ENCODE peak calls at places on chromosome 20, in ten cellular contexts. P, Y, M, U, J, L, X, S, V and C are unnamed samples.

GRCh38 chr20:12327205-12327604 is 409.5 kb downstream of the BTBD3 start:
- DNase-seq in P (no peak), Y (no peak), M (peak; percentile 25), U (peak; percentile 18), J (no peak), L (no peak), X (no peak), S (no peak), V (no peak), C (no peak)

GRCh38 chr20:3235661-3236324 is 3.2 kb downstream of the SLC4A11 start:
- DNase-seq in P (peak; percentile 47), Y (no peak), M (no peak), U (no peak), J (no peak), L (no peak), X (no peak), S (no peak), V (no peak), C (no peak)

GRCh38 chr20:35709269-35709668 is 10.1 kb downstream of the ROMO1 start:
- DNase-seq in P (no peak), Y (no peak), M (no peak), U (no peak), J (no peak), L (no peak), X (no peak), S (no peak), V (no peak), C (no peak)

GRCh38 chr20:6504826-6505225 is 262.7 kb upstream of the BMP2 start:
- DNase-seq in P (peak; percentile 11), Y (no peak), M (no peak), U (no peak), J (no peak), L (no peak), X (no peak), S (no peak), V (no peak), C (no peak)

GRCh38 chr20:31868853-31869672 is 1.3 kb downstream of the DUSP15 start:
- DNase-seq in P (no peak), Y (no peak), M (no peak), U (no peak), J (no peak), L (no peak), X (no peak), S (no peak), V (no peak), C (no peak)

GRCh38 chr20:19205999-19206398 is 6.4 kb upstream of the SLC24A3 start:
- DNase-seq in P (peak; percentile 10), Y (peak; percentile 75), M (peak; percentile 55), U (peak; percentile 84), J (no peak), L (peak; percentile 96), X (peak; percentile 61), S (peak; percentile 46), V (peak; percentile 78), C (peak; percentile 86)

GRCh38 chr20:62027116-62027515 is 38.6 kb downstream of the TAF4 start:
- DNase-seq in P (peak; percentile 28), Y (no peak), M (no peak), U (no peak), J (no peak), L (peak; percentile 46), X (peak; percentile 8), S (no peak), V (no peak), C (no peak)

GRCh38 chr20:39835040-39835842 is 853.8 kb downstream of the MAFB start:
- DNase-seq in P (no peak), Y (peak; percentile 19), M (peak; percentile 12), U (no peak), J (no peak), L (no peak), X (no peak), S (no peak), V (no peak), C (no peak)

GRCh38 chr20:38608188-38608587 is 6.6 kb downstream of the ARHGAP40 start:
- DNase-seq in P (no peak), Y (no peak), M (no peak), U (no peak), J (no peak), L (no peak), X (no peak), S (no peak), V (no peak), C (no peak)

GRCh38 chr20:32583581-32584045 is 1.5 kb downstream of the NOL4L start:
- DNase-seq in P (no peak), Y (no peak), M (peak; percentile 22), U (peak; percentile 81), J (no peak), L (no peak), X (peak; percentile 51), S (peak; percentile 32), V (peak; percentile 66), C (no peak)

GRCh38 chr20:61684583-61685235 is 381.0 kb downstream of the TAF4 start:
- DNase-seq in P (no peak), Y (no peak), M (no peak), U (no peak), J (no peak), L (peak; percentile 51), X (no peak), S (no peak), V (no peak), C (no peak)

GRCh38 chr20:33408313-33408712 is 7.0 kb upstream of the CDK5RAP1 start:
- DNase-seq in P (no peak), Y (no peak), M (no peak), U (no peak), J (no peak), L (no peak), X (no peak), S (no peak), V (no peak), C (no peak)

GRCh38 chr20:36181934-36182603 is 27.5 kb downstream of the EPB41L1 start:
- DNase-seq in P (peak; percentile 87), Y (no peak), M (peak; percentile 68), U (no peak), J (no peak), L (no peak), X (no peak), S (no peak), V (no peak), C (no peak)

GRCh38 chr20:54065601-54066038 is 4.8 kb downstream of the BCAS1 start:
- DNase-seq in P (no peak), Y (no peak), M (no peak), U (no peak), J (no peak), L (no peak), X (no peak), S (no peak), V (no peak), C (no peak)

GRCh38 chr20:54068966-54069365 is 1.4 kb downstream of the BCAS1 start:
- DNase-seq in P (no peak), Y (no peak), M (no peak), U (no peak), J (no peak), L (no peak), X (no peak), S (no peak), V (no peak), C (no peak)

GRCh38 chr20:54069501-54069971 is 858 bp downstream of the BCAS1 start:
- DNase-seq in P (no peak), Y (no peak), M (no peak), U (no peak), J (no peak), L (no peak), X (no peak), S (no peak), V (peak; percentile 16), C (no peak)

GRCh38 chr20:54068495-54068894 is 1.9 kb downstream of the BCAS1 start:
- DNase-seq in P (no peak), Y (no peak), M (no peak), U (no peak), J (no peak), L (no peak), X (no peak), S (no peak), V (no peak), C (no peak)

DNA sequence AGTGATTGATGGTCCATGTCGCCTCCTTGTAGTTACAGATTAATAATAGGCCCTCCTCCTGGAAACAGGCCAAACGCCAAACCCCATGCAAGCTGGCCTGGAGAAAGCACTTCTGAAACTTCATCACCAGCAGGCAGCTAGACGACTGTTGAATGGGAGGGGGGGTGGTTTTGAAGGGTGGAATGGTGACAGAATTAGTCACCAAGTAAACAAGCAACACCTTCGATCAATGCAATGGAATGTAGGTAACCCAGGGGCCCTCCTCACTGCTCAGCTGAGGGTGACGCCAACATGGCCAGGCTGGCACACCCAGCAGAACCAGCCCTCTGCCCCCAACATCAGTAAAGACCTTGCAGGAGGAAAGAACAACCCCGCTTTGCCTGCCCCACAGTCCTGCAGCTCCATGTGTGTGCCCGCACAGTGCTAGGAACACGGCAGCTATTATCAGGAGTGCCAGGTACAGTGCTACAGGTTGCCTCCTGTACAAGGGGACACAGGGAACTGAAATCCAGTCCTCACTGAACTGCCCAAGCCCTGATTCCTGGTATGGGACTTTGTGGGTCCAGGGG is 2.7 kb downstream of the BCAS1 start:
- DNase-seq in P (no peak), Y (no peak), M (no peak), U (peak; percentile 92), J (no peak), L (no peak), X (no peak), S (no peak), V (no peak), C (peak; percentile 80)
- H3K4me1 ChIP-seq in P (no peaks in the 10 kb centered on the region), Y (no peaks in the 10 kb centered on the region), M (peaks cover 8% of the 10 kb centered on the region), U (peaks cover 36% of the 10 kb centered on the region), J (no peaks in the 10 kb centered on the region), L (peaks cover 2% of the 10 kb centered on the region), X (no peaks in the 10 kb centered on the region), S (no peaks in the 10 kb centered on the region), V (no peaks in the 10 kb centered on the region), C (no peaks in the 10 kb centered on the region)

GRCh38 chr20:47244451-47244850 is 112.0 kb downstream of the ZMYND8 start:
- DNase-seq in P (no peak), Y (no peak), M (no peak), U (no peak), J (no peak), L (no peak), X (no peak), S (no peak), V (no peak), C (no peak)
- H3K27ac ChIP-seq in P (no peak overlapping the region), Y (no peak overlapping the region), M (no peak overlapping the region), U (no peak overlapping the region), J (no peak overlapping the region), L (no peak overlapping the region), X (no peak overlapping the region), S (no peak overlapping the region), V (peak overlapping the region; percentile 23), C (no peak overlapping the region)

GRCh38 chr20:25087186-25087929 is 5.4 kb upstream of the VSX1 start:
- DNase-seq in P (no peak), Y (no peak), M (no peak), U (no peak), J (no peak), L (no peak), X (no peak), S (no peak), V (no peak), C (no peak)
- H3K4me1 ChIP-seq in P (no peaks in the 10 kb centered on the region), Y (peaks cover 13% of the 10 kb centered on the region), M (no peaks in the 10 kb centered on the region), U (no peaks in the 10 kb centered on the region), J (no peaks in the 10 kb centered on the region), L (peaks cover 9% of the 10 kb centered on the region), X (peaks cover 54% of the 10 kb centered on the region), S (peaks cover 19% of the 10 kb centered on the region), V (peaks cover 15% of the 10 kb centered on the region), C (peaks cover 19% of the 10 kb centered on the region)

DNA sequence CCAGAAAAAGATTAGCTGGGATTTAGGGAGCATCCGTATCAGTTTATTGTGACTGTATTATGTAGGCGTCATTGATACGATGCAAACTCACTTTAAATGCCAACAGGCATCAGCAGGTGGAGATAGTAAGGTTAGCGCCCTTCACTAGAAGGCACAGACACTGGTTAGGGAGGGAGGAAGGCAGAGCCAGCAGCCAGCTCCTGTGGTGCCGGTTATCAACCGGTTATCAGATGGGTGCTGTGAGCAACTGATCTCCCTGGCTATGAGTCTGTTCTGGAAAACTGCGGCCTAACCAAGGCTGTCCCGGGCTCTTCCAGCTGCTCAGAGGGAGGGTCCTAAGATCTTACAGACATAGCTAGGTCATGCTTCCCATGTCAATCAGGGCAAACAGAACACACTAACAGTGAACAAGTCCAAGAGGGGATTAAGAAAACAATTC is 47.5 kb upstream of the CD93 start:
- DNase-seq in P (no peak), Y (no peak), M (no peak), U (no peak), J (no peak), L (no peak), X (no peak), S (no peak), V (no peak), C (no peak)
- H3K27ac ChIP-seq in P (no peak overlapping the region), Y (peak overlapping the region; percentile 48), M (no peak overlapping the region), U (no peak overlapping the region), J (no peak overlapping the region), L (peak overlapping the region; percentile 69), X (peak overlapping the region; percentile 87), S (peak overlapping the region; percentile 73), V (no peak overlapping the region), C (peak overlapping the region; percentile 71)